ENCODE peak calls at places on chromosomes 11 and 22, in eight cellular contexts. H is colonic mucosa, W is aorta, E is endodermal cell, C is psoas muscle, P is pancreas, V is Caco-2, N is tibial nerve. Y is an unnamed sample.

GRCh38 chr11:104623518-104623917 is 274.7 kb downstream of the CASP12 start:
- DNase-seq in P (no peak), W (no peak), E (no peak), N (no peak), C (no peak), V (no peak), H (no peak), Y (no peak)

GRCh38 chr11:34512810-34513673 is 552 bp downstream of the ELF5 start:
- DNase-seq in P (peak; percentile 40), E (peak; percentile 91), W (no peak), C (peak; percentile 43), H (peak; percentile 57), V (peak; percentile 67), N (peak; percentile 18), Y (peak; percentile 83)

GRCh38 chr11:59283825-59284772 is 71.4 kb upstream of the MPEG1 start:
- DNase-seq in E (peak; percentile 71), W (no peak), V (no peak), N (peak; percentile 71), H (peak; percentile 58), P (no peak), C (no peak), Y (no peak)

GRCh38 chr11:42524534-42525227 is 787.1 kb upstream of the API5 start:
- DNase-seq in N (peak; percentile 65), P (peak; percentile 34), C (peak; percentile 11), V (peak; percentile 56), H (peak; percentile 42), W (no peak), E (peak; percentile 93), Y (no peak)

GRCh38 chr11:114232400-114233070 is 63.7 kb upstream of the NNMT start:
- DNase-seq in H (peak; percentile 34), E (no peak), C (no peak), V (no peak), W (no peak), P (no peak), N (no peak), Y (no peak)

GRCh38 chr11:67195971-67196418 is 70.3 kb upstream of the GRK2 start:
- DNase-seq in W (no peak), H (peak; percentile 24), C (no peak), N (no peak), E (no peak), V (no peak), P (no peak), Y (no peak)

GRCh38 chr11:94342250-94342649 is 37.9 kb downstream of the IZUMO1R start:
- DNase-seq in P (no peak), W (no peak), V (no peak), H (no peak), C (no peak), E (no peak), N (no peak), Y (no peak)

GRCh38 chr11:43986327-43986726 is 43.9 kb downstream of the C11orf96 start:
- DNase-seq in H (no peak), E (no peak), N (no peak), P (no peak), V (no peak), C (no peak), W (no peak), Y (no peak)

GRCh38 chr11:3810446-3810845 is 2.1 kb downstream of the PGAP2 start:
- DNase-seq in P (no peak), H (no peak), V (no peak), E (no peak), N (no peak), C (no peak), W (no peak), Y (no peak)

GRCh38 chr11:3810951-3811350 is 2.6 kb downstream of the PGAP2 start:
- DNase-seq in H (no peak), P (no peak), W (no peak), E (no peak), C (no peak), V (no peak), N (no peak), Y (no peak)

GRCh38 chr11:3807856-3808845 is at the start of gene PGAP2:
- DNase-seq in C (peak; percentile 60), H (peak; percentile 81), E (peak; percentile 95), N (peak; percentile 44), V (peak; percentile 88), P (peak; percentile 41), W (peak; percentile 90), Y (peak; percentile 94)

GRCh38 chr11:3809624-3809928 is 1.2 kb downstream of the PGAP2 start:
- DNase-seq in P (no peak), W (no peak), H (no peak), N (no peak), C (no peak), E (peak; percentile 53), V (no peak), Y (no peak)

GRCh38 chr11:3808846-3809623 is 675 bp downstream of the PGAP2 start:
- DNase-seq in C (no peak), V (peak; percentile 84), W (peak; percentile 1), P (peak; percentile 60), H (peak; percentile 68), N (no peak), E (peak; percentile 79), Y (peak; percentile 44)
- H3K4me3 ChIP-seq in C (peak overlapping the region; percentile 78), V (peak overlapping the region; percentile 89), W (peak overlapping the region; percentile 53), P (peak overlapping the region; percentile 86), H (peak overlapping the region; percentile 78), N (peak overlapping the region; percentile 71), E (peak overlapping the region; percentile 91), Y (peak overlapping the region; percentile 76)

GRCh38 chr22:33674357-33674756 is 245.9 kb downstream of the LARGE1 start:
- DNase-seq in H (no peak), C (no peak), V (no peak), N (no peak), E (no peak), W (no peak), P (no peak), Y (no peak)

GRCh38 chr22:33677536-33677935 is 242.7 kb downstream of the LARGE1 start:
- DNase-seq in P (no peak), W (no peak), E (no peak), N (no peak), V (no peak), H (no peak), C (no peak), Y (no peak)

GRCh38 chr22:33680632-33681031 is 239.6 kb downstream of the LARGE1 start:
- DNase-seq in N (no peak), H (no peak), C (no peak), E (no peak), V (no peak), P (no peak), W (no peak), Y (no peak)

GRCh38 chr22:33682927-33683326 is 237.3 kb downstream of the LARGE1 start:
- DNase-seq in W (no peak), N (no peak), P (no peak), H (no peak), E (no peak), V (no peak), C (no peak), Y (no peak)

GRCh38 chr22:33678523-33678922 is 241.8 kb downstream of the LARGE1 start:
- DNase-seq in H (no peak), V (no peak), N (no peak), E (no peak), W (no peak), P (no peak), C (no peak), Y (no peak)
- H3K4me1 ChIP-seq in H (no peaks in the 10 kb centered on the region), V (no peaks in the 10 kb centered on the region), N (no peaks in the 10 kb centered on the region), E (no peaks in the 10 kb centered on the region), W (no peaks in the 10 kb centered on the region), P (no peaks in the 10 kb centered on the region), C (peaks cover 11% of the 10 kb centered on the region), Y (no peaks in the 10 kb centered on the region)

DNA sequence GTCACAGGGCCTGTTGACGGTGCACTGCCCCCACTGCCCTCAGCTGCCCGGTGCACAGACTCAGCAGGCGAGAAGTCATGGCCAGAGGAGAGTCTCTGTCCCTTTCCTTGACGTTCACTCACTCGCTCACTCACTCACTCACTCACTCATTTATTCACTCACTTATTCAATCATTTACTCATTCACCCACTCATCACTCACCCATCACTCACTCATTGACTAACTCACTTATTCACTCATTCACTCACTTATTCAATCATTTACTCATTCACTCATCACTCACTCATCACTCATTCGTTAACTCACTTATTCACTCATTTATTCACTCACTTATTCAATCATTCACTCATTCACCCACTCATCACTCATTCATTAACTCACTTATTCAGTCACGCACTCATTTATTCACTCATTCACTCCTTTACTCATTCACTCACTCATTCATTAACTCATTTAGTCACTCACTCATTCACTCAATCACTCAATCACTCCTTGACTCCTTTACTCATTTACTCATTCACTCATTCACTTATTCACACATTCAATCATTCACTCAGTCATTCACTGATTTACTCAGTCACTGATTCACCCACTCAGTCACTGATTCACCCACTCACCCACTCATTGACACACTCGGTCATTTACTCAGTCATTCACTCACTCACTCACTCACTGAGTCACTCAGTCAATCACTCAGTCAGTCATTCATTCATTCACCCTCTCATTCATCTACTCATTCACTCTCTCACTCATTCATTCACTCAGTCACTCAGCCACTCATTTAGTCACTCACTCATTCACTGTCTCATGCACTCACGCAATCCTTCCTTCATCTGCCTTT is 1193.5 kb downstream of the BRD1 start:
- DNase-seq in E (no peak), W (no peak), H (no peak), P (no peak), N (no peak), C (no peak), V (no peak), Y (no peak)
- H3K9me3 ChIP-seq in E (no peaks in the 10 kb centered on the region), W (no peaks in the 10 kb centered on the region), H (no peaks in the 10 kb centered on the region), P (no peaks in the 10 kb centered on the region), N (no peaks in the 10 kb centered on the region), C (no peaks in the 10 kb centered on the region), V (no peaks in the 10 kb centered on the region), Y (no peaks in the 10 kb centered on the region)

GRCh38 chr11:107609384-107610218 is 18.7 kb downstream of the ELMOD1 start:
- DNase-seq in V (no peak), C (no peak), N (no peak), H (no peak), P (no peak), E (no peak), W (no peak), Y (no peak)

GRCh38 chr11:107608809-107609208 is 17.9 kb downstream of the ELMOD1 start:
- DNase-seq in V (no peak), P (no peak), N (no peak), E (no peak), W (no peak), H (no peak), C (no peak), Y (no peak)

DNA sequence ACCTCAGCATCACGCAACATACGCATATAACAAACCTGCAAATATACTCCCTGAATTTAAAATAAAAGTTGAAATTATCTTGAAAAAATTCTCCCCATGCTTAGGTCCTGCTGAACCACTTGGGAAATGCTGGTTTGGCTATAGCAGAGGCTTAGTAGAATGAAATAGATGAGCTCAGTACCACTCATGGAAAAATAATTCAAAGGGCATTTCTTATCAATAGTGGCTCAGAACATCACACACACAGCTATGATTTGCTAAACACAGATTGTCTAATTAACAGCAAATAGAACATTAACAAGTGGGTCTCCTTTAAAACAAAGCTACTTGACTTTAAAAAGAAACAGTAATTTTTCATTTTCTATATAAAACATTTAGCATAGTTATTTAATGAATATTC is 21.5 kb downstream of the ELMOD1 start:
- DNase-seq in W (no peak), H (no peak), C (no peak), P (no peak), V (no peak), E (no peak), N (no peak), Y (no peak)
- H3K4me3 ChIP-seq in W (no peak overlapping the region), H (no peak overlapping the region), C (no peak overlapping the region), P (no peak overlapping the region), V (no peak overlapping the region), E (no peak overlapping the region), N (no peak overlapping the region), Y (no peak overlapping the region)

Y was measured in left lung.